ENCODE peak calls at places on chromosome 11, in four cellular contexts. B is activated gamma-delta T cell treated with Interleukin-2 at 50 U/mL for 16 hours; K is NCI-H2029; X is activated naive CD4-positive, alpha-beta T cell treated with Interleukin-2 at 50 U/mL for 16 hours. T is an unnamed sample.

GRCh38 chr11:96084610-96085348 is 160.9 kb upstream of the MTMR2 start:
- DNase-seq in B (no peak), K (no peak), X (no peak), T (no peak)

GRCh38 chr11:35658028-35658948 is 4.3 kb upstream of the TRIM44 start:
- DNase-seq in B (no peak), K (no peak), X (no peak), T (no peak)

GRCh38 chr11:92152245-92152644 is 72.4 kb upstream of the FAT3 start:
- DNase-seq in B (no peak), K (no peak), X (no peak), T (no peak)

GRCh38 chr11:108654994-108655631 is 9.8 kb upstream of the DDX10 start:
- DNase-seq in B (peak), K (peak), X (no peak), T (peak)

GRCh38 chr11:1967641-1968225 is 20.6 kb downstream of the MRPL23 start:
- DNase-seq in B (no peak), K (no peak), X (no peak), T (no peak)

GRCh38 chr11:62472063-62472884 is 53.4 kb downstream of the SCGB1A1 start:
- DNase-seq in B (no peak), K (no peak), X (no peak), T (no peak)

GRCh38 chr11:119029340-119030028 is 1.2 kb downstream of the SLC37A4 start:
- DNase-seq in B (no peak), K (no peak), X (peak), T (no peak)

GRCh38 chr11:84719935-84720577 is 907.1 kb downstream of the DLG2 start:
- DNase-seq in B (no peak), K (no peak), X (no peak), T (peak)

GRCh38 chr11:131253885-131254204 is 116.6 kb upstream of the NTM start:
- DNase-seq in B (no peak), K (no peak), X (no peak), T (no peak)

GRCh38 chr11:67045314-67045713 is 11.3 kb upstream of the RHOD start:
- DNase-seq in B (no peak), K (no peak), X (no peak), T (no peak)

GRCh38 chr11:46387456-46387855 is 4.1 kb downstream of the CHRM4 start:
- DNase-seq in B (no peak), K (no peak), X (no peak), T (no peak)

GRCh38 chr11:57649826-57650738 is at the start of gene YPEL4:
- DNase-seq in B (peak), K (no peak), X (peak), T (peak)

GRCh38 chr11:28490763-28491382 is 382.7 kb downstream of the METTL15 start:
- DNase-seq in B (no peak), K (no peak), X (no peak), T (no peak)

GRCh38 chr11:122159173-122159701 is 43.2 kb upstream of the BLID start:
- DNase-seq in B (no peak), K (no peak), X (no peak), T (no peak)

GRCh38 chr11:113974741-113975470 is at the start of gene HTR3A:
- DNase-seq in B (no peak), K (peak), X (no peak), T (peak)

GRCh38 chr11:74116719-74117118 is 54.1 kb downstream of the C2CD3 start:
- DNase-seq in B (no peak), K (no peak), X (no peak), T (no peak)

GRCh38 chr11:70070736-70071135 is 7.4 kb upstream of the ANO1 start:
- DNase-seq in B (no peak), K (no peak), X (no peak), T (no peak)

GRCh38 chr11:25562417-25562816 is 769.5 kb upstream of the ANO3 start:
- DNase-seq in B (no peak), K (no peak), X (no peak), T (no peak)

GRCh38 chr11:110077866-110078325 is 15.3 kb upstream of the ZC3H12C start:
- DNase-seq in B (no peak), K (no peak), X (no peak), T (no peak)

GRCh38 chr11:83087035-83087434 is 15.3 kb upstream of the RAB30 start:
- DNase-seq in B (no peak), K (peak), X (no peak), T (peak)

GRCh38 chr11:73366265-73366610 is 10.0 kb upstream of the RELT start:
- DNase-seq in B (peak), K (no peak), X (no peak), T (no peak)

GRCh38 chr11:45145421-45146071 is 893 bp upstream of the PRDM11 start:
- DNase-seq in B (no peak), K (no peak), X (no peak), T (no peak)

GRCh38 chr11:68012843-68013610 is 2.9 kb downstream of the ALDH3B1 start:
- DNase-seq in B (no peak), K (no peak), X (no peak), T (no peak)

GRCh38 chr11:126842038-126842437 is 158.5 kb downstream of the KIRREL3 start:
- DNase-seq in B (no peak), K (no peak), X (no peak), T (no peak)

GRCh38 chr11:2517386-2518064 is 72.7 kb downstream of the KCNQ1 start:
- DNase-seq in B (no peak), K (no peak), X (peak), T (no peak)

GRCh38 chr11:44855138-44855849 is 95.4 kb downstream of the TP53I11 start:
- DNase-seq in B (no peak), K (no peak), X (peak), T (no peak)

GRCh38 chr11:30018443-30018842 is 1.6 kb upstream of the KCNA4 start:
- DNase-seq in B (no peak), K (no peak), X (no peak), T (no peak)

GRCh38 chr11:64745219-64745522 is 1.2 kb upstream of the RASGRP2 start:
- DNase-seq in B (peak), K (no peak), X (peak), T (no peak)

GRCh38 chr11:44761546-44761961 is 34.8 kb downstream of the TSPAN18 start:
- DNase-seq in B (no peak), K (no peak), X (no peak), T (no peak)

GRCh38 chr11:1845571-1846452 is 7.0 kb downstream of the TNNI2 start:
- DNase-seq in B (peak), K (no peak), X (no peak), T (no peak)

GRCh38 chr11:104594228-104594958 is 303.9 kb downstream of the CASP12 start:
- DNase-seq in B (no peak), K (no peak), X (no peak), T (no peak)

GRCh38 chr11:118715245-118715807 is 35.9 kb upstream of the TREH start:
- DNase-seq in B (no peak), K (no peak), X (no peak), T (no peak)

GRCh38 chr11:47886096-47886495 is 37.9 kb upstream of the NUP160 start:
- DNase-seq in B (no peak), K (no peak), X (peak), T (no peak)

GRCh38 chr11:70029115-70029830 is 48.8 kb upstream of the ANO1 start:
- DNase-seq in B (no peak), K (no peak), X (no peak), T (no peak)

GRCh38 chr11:70616938-70617674 is 218.8 kb downstream of the CTTN start:
- DNase-seq in B (no peak), K (no peak), X (no peak), T (no peak)

GRCh38 chr11:131759140-131759539 is 388.7 kb downstream of the NTM start:
- DNase-seq in B (no peak), K (no peak), X (no peak), T (peak)

GRCh38 chr11:30789270-30789669 is 203.1 kb upstream of the MPPED2 start:
- DNase-seq in B (no peak), K (no peak), X (no peak), T (no peak)

T was measured in NCI-H510A treated with DMSO at 0.1 percent for 48 hours.